ENCODE peak calls at places on chromosome 13, in nine cellular contexts. Y is transverse colon, Z is Peyer's patch, F is thoracic aorta, R is RWPE2, E is heart left ventricle, A is stomach, M is cardiac muscle cell, Q is prostate gland. U is an unnamed sample. For H3K27me3 and H3K4me1, the result is how much of the 10 kb centered on the place peaks cover.

GRCh38 chr13:110108348-110109139 is 198.4 kb downstream of the COL4A1 start:
- DNase-seq in Y (peak), Z (no peak), F (peak), R (no peak), E (peak), A (peak), M (peak), Q (peak), U (peak)

GRCh38 chr13:95120650-95121049 is 180.6 kb downstream of the ABCC4 start:
- DNase-seq in Y (no peak), Z (no peak), F (no peak), R (no peak), E (no peak), A (no peak), M (no peak), Q (no peak), U (no peak)

GRCh38 chr13:80196756-80197155 is 144.2 kb downstream of the SPRY2 start:
- DNase-seq in Y (no peak), Z (no peak), F (no peak), R (no peak), E (no peak), A (no peak), M (no peak), Q (no peak), U (no peak)

GRCh38 chr13:38979891-38980627 is 10.6 kb downstream of the STOML3 start:
- DNase-seq in Y (peak), Z (no peak), F (no peak), R (no peak), E (peak), A (no peak), M (peak), Q (no peak), U (no peak)

GRCh38 chr13:101624981-101625380 is 172.5 kb downstream of the ITGBL1 start:
- DNase-seq in Y (no peak), Z (no peak), F (no peak), R (no peak), E (no peak), A (no peak), M (no peak), Q (no peak), U (no peak)

GRCh38 chr13:27043013-27043412 is 128.6 kb downstream of the USP12 start:
- DNase-seq in Y (no peak), Z (no peak), F (peak), R (no peak), E (no peak), A (peak), M (no peak), Q (no peak), U (no peak)

GRCh38 chr13:59494560-59494970 is 669.2 kb downstream of the DIAPH3 start:
- DNase-seq in Y (no peak), Z (no peak), F (no peak), R (no peak), E (peak), A (no peak), M (no peak), Q (no peak), U (no peak)

GRCh38 chr13:70795484-70795883 is 687.2 kb upstream of the KLHL1 start:
- DNase-seq in Y (no peak), Z (no peak), F (no peak), R (no peak), E (no peak), A (no peak), M (no peak), Q (no peak), U (no peak)

GRCh38 chr13:30881931-30882899 is 23.9 kb upstream of the MEDAG start:
- DNase-seq in Y (no peak), Z (no peak), F (no peak), R (no peak), E (no peak), A (no peak), M (no peak), Q (no peak), U (no peak)

GRCh38 chr13:56907766-56908165 is 233.0 kb upstream of the PRR20A start:
- DNase-seq in Y (no peak), Z (no peak), F (no peak), R (no peak), E (no peak), A (no peak), M (no peak), Q (no peak), U (no peak)

GRCh38 chr13:76692326-76692725 is 193.9 kb downstream of the KCTD12 start:
- DNase-seq in Y (no peak), Z (no peak), F (no peak), R (no peak), E (no peak), A (no peak), M (peak), Q (no peak), U (no peak)

GRCh38 chr13:74131206-74131605 is 3.0 kb downstream of the KLF12 start:
- DNase-seq in Y (no peak), Z (no peak), F (no peak), R (no peak), E (no peak), A (no peak), M (no peak), Q (no peak), U (no peak)

GRCh38 chr13:29886446-29886845 is 36.0 kb upstream of the UBL3 start:
- DNase-seq in Y (no peak), Z (no peak), F (no peak), R (no peak), E (no peak), A (no peak), M (no peak), Q (no peak), U (no peak)

GRCh38 chr13:100543872-100544602 is 44.6 kb downstream of the GGACT start:
- DNase-seq in Y (no peak), Z (no peak), F (no peak), R (no peak), E (no peak), A (no peak), M (no peak), Q (no peak), U (peak)

GRCh38 chr13:28093871-28094270 is 6.5 kb downstream of the FLT3 start:
- DNase-seq in Y (no peak), Z (no peak), F (no peak), R (no peak), E (no peak), A (no peak), M (no peak), Q (no peak), U (no peak)

GRCh38 chr13:28100149-28101121 is at the start of gene FLT3:
- DNase-seq in Y (peak), Z (peak), F (no peak), R (no peak), E (no peak), A (peak), M (peak), Q (no peak), U (no peak)

GRCh38 chr13:28094311-28094710 is 6.1 kb downstream of the FLT3 start:
- DNase-seq in Y (no peak), Z (no peak), F (no peak), R (no peak), E (no peak), A (no peak), M (no peak), Q (no peak), U (no peak)

GRCh38 chr13:28099396-28100148 is 804 bp downstream of the FLT3 start:
- DNase-seq in Y (no peak), Z (no peak), F (no peak), R (no peak), E (no peak), A (no peak), M (no peak), Q (no peak), U (no peak)

GRCh38 chr13:28097503-28097902 is 2.9 kb downstream of the FLT3 start:
- DNase-seq in Y (no peak), Z (no peak), F (no peak), R (no peak), E (no peak), A (no peak), M (no peak), Q (no peak), U (no peak)
- H3K27me3 ChIP-seq in Y (half or more), Z (under half), F (under half), R (half or more), E (under half), A (under half), M (half or more), Q (under half), U (under half)

GRCh38 chr13:33676045-33676699 is 141.8 kb upstream of the RFC3 start:
- DNase-seq in Y (peak), Z (no peak), F (no peak), R (no peak), E (no peak), A (peak), M (no peak), Q (no peak), U (no peak)
- H3K4me3 ChIP-seq in Y (peak), Z (peak), F (peak), R (no peak), E (peak), A (peak), M (no peak), Q (peak), U (peak)

DNA sequence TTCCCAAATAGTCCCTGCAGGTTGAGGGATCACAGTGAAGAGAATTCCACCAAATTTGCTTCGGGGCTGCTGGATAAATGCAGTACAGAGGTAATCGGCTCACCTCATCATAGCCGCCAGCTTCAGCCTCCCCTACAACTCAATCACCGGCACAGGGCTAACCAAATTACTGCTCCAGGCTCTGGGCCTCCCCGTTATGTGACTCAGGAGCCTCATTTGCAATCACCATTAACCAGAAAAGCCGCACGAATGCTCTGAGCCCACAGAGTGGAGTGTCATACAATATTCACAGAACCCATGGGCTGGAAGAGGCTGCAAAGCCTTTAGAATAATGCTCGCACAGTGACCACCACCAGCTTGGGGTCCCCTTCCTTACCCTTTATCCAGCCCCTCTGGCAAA is 4.9 kb downstream of the SIAH3 start:
- DNase-seq in Y (no peak), Z (no peak), F (no peak), R (no peak), E (no peak), A (no peak), M (no peak), Q (no peak), U (no peak)
- H3K4me1 ChIP-seq in Y (under half), Z (under half), F (under half), R (under half), E (under half), A (under half), M (under half), Q (under half), U (under half)

GRCh38 chr13:97211986-97212385 is 10.1 kb upstream of the MBNL2 start:
- DNase-seq in Y (no peak), Z (no peak), F (no peak), R (no peak), E (no peak), A (no peak), M (no peak), Q (no peak), U (no peak)
- H3K27me3 ChIP-seq in Y (under half), Z (under half), F (under half), R (under half), E (under half), A (under half), M (under half), Q (under half), U (under half)

GRCh38 chr13:93345061-93345460 is 118.5 kb downstream of the GPC6 start:
- DNase-seq in Y (no peak), Z (no peak), F (no peak), R (no peak), E (no peak), A (no peak), M (no peak), Q (no peak), U (no peak)
- H3K4me3 ChIP-seq in Y (no peak), Z (no peak), F (no peak), R (no peak), E (no peak), A (no peak), M (no peak), Q (no peak), U (no peak)

GRCh38 chr13:112730157-112730671 is 40.4 kb downstream of the ATP11A start:
- DNase-seq in Y (no peak), Z (no peak), F (no peak), R (peak), E (peak), A (peak), M (no peak), Q (no peak), U (no peak)
- H3K4me1 ChIP-seq in Y (under half), Z (under half), F (under half), R (under half), E (half or more), A (under half), M (half or more), Q (under half), U (under half)

GRCh38 chr13:42046448-42046847 is 2.0 kb upstream of the DGKH start:
- DNase-seq in Y (no peak), Z (no peak), F (no peak), R (no peak), E (no peak), A (no peak), M (no peak), Q (no peak), U (no peak)
- H3K27me3 ChIP-seq in Y (under half), Z (under half), F (under half), R (under half), E (under half), A (under half), M (under half), Q (under half), U (under half)

GRCh38 chr13:112061367-112062046 is 5.4 kb upstream of the SOX1 start:
- DNase-seq in Y (no peak), Z (no peak), F (no peak), R (no peak), E (no peak), A (no peak), M (no peak), Q (no peak), U (no peak)

GRCh38 chr13:112060899-112061366 is 6.0 kb upstream of the SOX1 start:
- DNase-seq in Y (no peak), Z (no peak), F (no peak), R (no peak), E (no peak), A (no peak), M (no peak), Q (no peak), U (no peak)

GRCh38 chr13:112059457-112060317 is 7.3 kb upstream of the SOX1 start:
- DNase-seq in Y (no peak), Z (no peak), F (no peak), R (no peak), E (no peak), A (no peak), M (no peak), Q (no peak), U (no peak)

GRCh38 chr13:112058941-112059340 is 8.0 kb upstream of the SOX1 start:
- DNase-seq in Y (no peak), Z (no peak), F (no peak), R (no peak), E (no peak), A (no peak), M (no peak), Q (no peak), U (no peak)

GRCh38 chr13:112060431-112060830 is 6.5 kb upstream of the SOX1 start:
- DNase-seq in Y (no peak), Z (no peak), F (no peak), R (no peak), E (no peak), A (no peak), M (no peak), Q (no peak), U (no peak)
- H3K4me3 ChIP-seq in Y (no peak), Z (no peak), F (no peak), R (no peak), E (no peak), A (no peak), M (no peak), Q (no peak), U (no peak)

GRCh38 chr13:44234566-44234965 is 139.1 kb upstream of the SERP2 start:
- DNase-seq in Y (no peak), Z (no peak), F (no peak), R (no peak), E (no peak), A (no peak), M (no peak), Q (no peak), U (no peak)
- H3K4me1 ChIP-seq in Y (under half), Z (under half), F (under half), R (under half), E (under half), A (under half), M (under half), Q (under half), U (under half)